ENCODE peak calls at places on chromosome 10, in eight cellular contexts. M is astrocyte of the spinal cord, O is upper lobe of right lung, E is heart left ventricle, R is cardiac muscle cell, X is tibial artery, Q is breast epithelium, U is hepatocyte. T is an unnamed sample.

GRCh38 chr10:132984008-132984295 is 41.6 kb upstream of the CFAP46 start:
- DNase-seq in M (no peak), O (peak), E (no peak), R (no peak), X (no peak), Q (no peak), U (no peak), T (no peak)

GRCh38 chr10:116325987-116326386 is 1.7 kb downstream of the CCDC172 start:
- DNase-seq in M (no peak), O (no peak), E (no peak), R (no peak), X (no peak), Q (no peak), U (no peak), T (no peak)

GRCh38 chr10:120945801-120946302 is 94.7 kb downstream of the WDR11 start:
- DNase-seq in M (no peak), O (no peak), E (no peak), R (peak), X (no peak), Q (peak), U (no peak), T (no peak)

GRCh38 chr10:116627386-116627933 is 6.7 kb downstream of the PNLIPRP2 start:
- DNase-seq in M (no peak), O (no peak), E (no peak), R (peak), X (no peak), Q (no peak), U (peak), T (peak)

GRCh38 chr10:48748573-48748972 is 63.9 kb downstream of the WDFY4 start:
- DNase-seq in M (no peak), O (no peak), E (no peak), R (no peak), X (no peak), Q (no peak), U (no peak), T (no peak)

GRCh38 chr10:104300736-104301292 is 31.8 kb downstream of the GSTO2 start:
- DNase-seq in M (peak), O (no peak), E (peak), R (peak), X (peak), Q (no peak), U (peak), T (no peak)

GRCh38 chr10:4190876-4191275 is 405.9 kb upstream of the KLF6 start:
- DNase-seq in M (no peak), O (no peak), E (no peak), R (no peak), X (no peak), Q (no peak), U (no peak), T (no peak)

GRCh38 chr10:117543999-117544728 is 1.6 kb downstream of the EMX2 start:
- DNase-seq in M (no peak), O (no peak), E (no peak), R (no peak), X (no peak), Q (no peak), U (no peak), T (peak)

GRCh38 chr10:63414481-63415260 is 51.1 kb downstream of the JMJD1C start:
- DNase-seq in M (peak), O (no peak), E (no peak), R (no peak), X (no peak), Q (no peak), U (peak), T (no peak)

GRCh38 chr10:117094856-117095255 is 43.2 kb downstream of the VAX1 start:
- DNase-seq in M (no peak), O (no peak), E (no peak), R (no peak), X (no peak), Q (no peak), U (no peak), T (no peak)

DNA sequence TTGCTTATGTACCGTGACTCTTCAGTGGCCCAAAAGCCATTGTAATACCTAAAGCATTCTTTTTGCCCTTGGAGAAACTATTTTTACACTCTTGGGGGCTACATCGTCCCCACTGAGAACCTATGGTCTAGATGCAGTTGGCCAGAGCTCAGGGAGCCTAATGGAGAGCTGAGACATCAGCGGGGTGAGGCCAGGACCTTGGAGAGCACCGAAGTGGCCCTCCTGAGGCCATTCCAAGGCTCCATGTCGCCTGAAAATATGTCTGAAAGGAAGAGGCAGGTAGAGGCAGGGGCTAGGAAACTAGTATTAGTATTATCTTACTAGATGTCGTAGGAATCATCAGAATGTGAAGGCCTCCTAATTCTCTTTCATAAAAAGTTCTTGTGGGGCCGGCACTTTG is 4.9 kb downstream of the PKD2L1 start:
- DNase-seq in M (no peak), O (no peak), E (no peak), R (no peak), X (no peak), Q (no peak), U (no peak), T (no peak)
- TF ChIP-seq CTCF in M (no peak), O (no peak), E (no peak), R (no peak), X (no peak), Q (no peak), U (no peak), T (no peak)

GRCh38 chr10:95445837-95446347 is 115.3 kb downstream of the SORBS1 start:
- DNase-seq in M (peak), O (no peak), E (peak), R (peak), X (peak), Q (no peak), U (peak), T (peak)
- TF ChIP-seq CTCF in M (peak), O (peak), E (peak), R (peak), X (peak), Q (peak), U (peak), T (peak)

DNA sequence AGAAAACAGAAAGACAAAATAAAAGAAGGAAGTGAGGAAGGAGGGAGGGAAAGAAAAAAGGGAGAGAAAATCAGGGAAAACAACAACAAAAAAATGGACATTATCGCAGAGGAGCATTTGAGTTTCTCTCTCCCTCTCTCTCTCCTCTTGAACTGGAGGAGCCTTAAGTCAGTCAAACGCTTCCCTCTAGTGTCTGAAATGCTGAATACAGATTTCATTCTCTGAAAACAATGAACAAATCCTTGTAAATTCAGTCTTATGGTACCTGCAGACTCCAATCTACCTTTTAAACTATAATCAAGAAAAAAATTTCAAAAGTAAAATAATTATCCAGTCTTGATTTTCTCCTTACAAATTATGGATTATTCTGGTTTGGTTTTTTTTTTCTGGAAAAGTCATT is 89.2 kb upstream of the PFKP start:
- DNase-seq in M (peak), O (no peak), E (no peak), R (peak), X (no peak), Q (no peak), U (peak), T (peak)
- TF ChIP-seq CTCF in M (peak), O (peak), E (peak), R (peak), X (peak), Q (peak), U (peak), T (no peak)

DNA sequence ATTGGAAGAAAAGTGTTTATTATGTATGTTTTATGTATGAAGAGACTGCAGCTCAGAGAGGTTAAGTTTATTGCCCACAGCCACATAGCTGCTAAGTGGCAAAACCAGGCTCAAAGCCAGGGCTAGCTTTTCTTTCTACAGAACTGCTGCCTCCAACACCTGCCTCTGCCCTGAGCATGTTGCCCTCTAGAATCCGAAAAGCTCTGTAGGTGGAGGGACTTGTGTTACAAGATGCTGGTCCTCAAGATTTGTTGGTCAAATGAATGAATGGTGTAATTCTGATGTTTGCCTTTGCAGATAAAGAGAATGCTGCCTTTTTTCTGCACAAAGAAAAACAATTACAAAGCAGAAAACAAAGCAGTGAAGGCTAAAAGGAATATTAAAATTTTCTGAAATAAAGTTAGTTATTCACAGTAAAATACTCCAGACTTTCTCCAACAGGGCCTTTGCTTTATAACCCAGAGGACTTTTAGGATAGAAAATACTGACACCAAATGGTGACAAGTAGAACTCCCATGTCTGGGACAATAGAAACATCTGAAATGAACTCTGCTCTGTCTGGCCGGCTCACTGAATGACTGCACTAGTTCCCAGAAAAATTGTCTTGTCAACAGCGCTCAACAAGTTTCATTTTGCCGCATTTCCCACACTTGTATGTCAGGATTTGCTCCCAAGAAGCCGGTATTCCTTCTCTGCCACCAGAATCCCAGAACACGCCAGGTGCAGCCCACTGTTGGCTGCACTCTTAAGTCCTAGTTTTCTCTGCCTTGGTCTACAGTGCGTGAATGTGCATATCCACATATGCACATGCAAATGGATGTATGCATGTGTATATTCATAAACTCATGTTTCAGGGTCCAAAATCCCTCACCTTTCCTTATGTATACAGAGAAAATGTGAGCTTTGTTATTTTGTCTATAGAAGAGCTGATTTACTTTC is 11.0 kb upstream of the DNTT start:
- DNase-seq in M (peak), O (no peak), E (no peak), R (peak), X (no peak), Q (no peak), U (peak), T (peak)
- TF ChIP-seq CTCF in M (peak), O (peak), E (peak), R (peak), X (peak), Q (peak), U (peak), T (no peak)

GRCh38 chr10:78424721-78425120 is 391.1 kb downstream of the RPS24 start:
- DNase-seq in M (no peak), O (no peak), E (no peak), R (peak), X (no peak), Q (no peak), U (no peak), T (no peak)
- TF ChIP-seq CTCF in M (peak), O (no peak), E (no peak), R (peak), X (no peak), Q (no peak), U (peak), T (no peak)

GRCh38 chr10:7826971-7827370 is 8.7 kb downstream of the TAF3 start:
- DNase-seq in M (peak), O (no peak), E (no peak), R (peak), X (no peak), Q (no peak), U (peak), T (no peak)
- TF ChIP-seq CTCF in M (peak), O (no peak), E (no peak), R (peak), X (no peak), Q (no peak), U (no peak), T (no peak)

GRCh38 chr10:123170961-123171360 is 16.8 kb downstream of the BUB3 start:
- DNase-seq in M (no peak), O (no peak), E (no peak), R (no peak), X (no peak), Q (no peak), U (no peak), T (no peak)

GRCh38 chr10:123166618-123167017 is 12.4 kb downstream of the BUB3 start:
- DNase-seq in M (no peak), O (no peak), E (no peak), R (no peak), X (no peak), Q (no peak), U (no peak), T (no peak)

GRCh38 chr10:123160311-123160980 is 6.2 kb downstream of the BUB3 start:
- DNase-seq in M (no peak), O (no peak), E (no peak), R (no peak), X (no peak), Q (no peak), U (no peak), T (no peak)

GRCh38 chr10:123165445-123166072 is 11.4 kb downstream of the BUB3 start:
- DNase-seq in M (no peak), O (no peak), E (no peak), R (no peak), X (no peak), Q (no peak), U (no peak), T (no peak)
- TF ChIP-seq CTCF in M (peak), O (no peak), E (no peak), R (no peak), X (no peak), Q (no peak), U (no peak), T (no peak)

GRCh38 chr10:13956826-13957225 is 370.1 kb downstream of the PRPF18 start:
- DNase-seq in M (peak), O (peak), E (peak), R (peak), X (peak), Q (no peak), U (peak), T (no peak)
- TF ChIP-seq CTCF in M (peak), O (peak), E (peak), R (peak), X (peak), Q (no peak), U (no peak), T (no peak)